ENCODE peak calls at places on chromosomes 5 and 9, in four cellular contexts. O is tibial nerve, Z is PC-3, A is lower lobe of right lung. N is an unnamed sample.

GRCh38 chr9:33300546-33300945 is 10.2 kb downstream of the NFX1 start:
- DNase-seq in O (no peak), Z (no peak), A (no peak), N (no peak)

GRCh38 chr5:44389410-44389879 is at the start of gene FGF10:
- DNase-seq in Z (no peak), A (peak; percentile 47), O (peak; percentile 22), N (peak; percentile 88)

GRCh38 chr5:174532453-174533126 is 191.8 kb upstream of the MSX2 start:
- DNase-seq in Z (peak; percentile 92), A (peak; percentile 85), O (peak; percentile 41), N (peak; percentile 99)

GRCh38 chr5:171310816-171311697 is 2.0 kb downstream of the TLX3 start:
- DNase-seq in O (no peak), Z (peak; percentile 50), A (no peak), N (peak; percentile 73)

GRCh38 chr9:83424831-83425230 is 113.4 kb downstream of the FRMD3 start:
- DNase-seq in Z (no peak), A (no peak), O (no peak), N (no peak)

GRCh38 chr5:32505718-32506117 is 61.2 kb upstream of the ZFR start:
- DNase-seq in A (no peak), O (no peak), Z (no peak), N (no peak)

GRCh38 chr5:24621809-24622208 is 23.0 kb downstream of the CDH10 start:
- DNase-seq in O (peak; percentile 59), A (no peak), Z (peak; percentile 40), N (peak; percentile 62)

GRCh38 chr5:24397601-24398000 is 247.2 kb downstream of the CDH10 start:
- DNase-seq in O (no peak), Z (no peak), A (no peak), N (peak; percentile 56)

GRCh38 chr5:106269252-106269843 is 1401.4 kb downstream of the EFNA5 start:
- DNase-seq in O (no peak), A (no peak), Z (peak; percentile 65), N (peak; percentile 50)

GRCh38 chr9:36802171-36802920 is 229.7 kb downstream of the MELK start:
- DNase-seq in Z (peak; percentile 17), A (no peak), O (peak; percentile 12), N (peak; percentile 18)

GRCh38 chr5:112574566-112574965 is 155.5 kb upstream of the EPB41L4A start:
- DNase-seq in A (no peak), Z (no peak), O (no peak), N (no peak)

GRCh38 chr9:78552802-78553201 is 255.9 kb downstream of the PSAT1 start:
- DNase-seq in O (no peak), Z (no peak), A (no peak), N (no peak)

GRCh38 chr5:58985311-58985710 is 402.4 kb downstream of the RAB3C start:
- DNase-seq in A (no peak), O (no peak), Z (no peak), N (no peak)

GRCh38 chr9:36132081-36132480 is 4.5 kb upstream of the GLIPR2 start:
- DNase-seq in O (no peak), A (no peak), Z (peak; percentile 71), N (no peak)

GRCh38 chr5:59543826-59544442 is 349.6 kb downstream of the PDE4D start:
- DNase-seq in Z (no peak), O (no peak), A (no peak), N (peak; percentile 44)

GRCh38 chr5:147310059-147310704 is 75.4 kb downstream of the STK32A start:
- DNase-seq in Z (peak; percentile 91), A (peak; percentile 82), O (peak; percentile 36), N (peak; percentile 33)

GRCh38 chr5:29203049-29203448 is 1990.4 kb upstream of the CDH6 start:
- DNase-seq in O (no peak), A (no peak), Z (no peak), N (no peak)

GRCh38 chr5:91706785-91707520 is 323.8 kb upstream of the ARRDC3 start:
- DNase-seq in A (no peak), O (no peak), Z (no peak), N (no peak)

GRCh38 chr9:112012026-112012902 is 115.7 kb downstream of the UGCG start:
- DNase-seq in O (peak; percentile 51), A (peak; percentile 52), Z (peak; percentile 90), N (no peak)

GRCh38 chr9:18920685-18921084 is 112.3 kb downstream of the SAXO1 start:
- DNase-seq in Z (no peak), A (no peak), O (no peak), N (no peak)

GRCh38 chr9:121999556-121999955 is 93.6 kb downstream of the TTLL11 start:
- DNase-seq in O (no peak), Z (no peak), A (no peak), N (no peak)

GRCh38 chr9:96391021-96391765 is 7.7 kb upstream of the SLC35D2 start:
- DNase-seq in O (no peak), A (no peak), Z (no peak), N (no peak)

GRCh38 chr9:9498846-9499245 is 1114.0 kb downstream of the PTPRD start:
- DNase-seq in Z (no peak), A (no peak), O (no peak), N (no peak)

GRCh38 chr9:28444637-28445036 is 871.4 kb upstream of the C9orf72 start:
- DNase-seq in O (no peak), Z (no peak), A (no peak), N (no peak)

GRCh38 chr9:134243778-134244467 is 79.6 kb upstream of the RNU6ATAC start:
- DNase-seq in Z (no peak), A (peak; percentile 74), O (peak; percentile 43), N (no peak)

GRCh38 chr5:6713274-6714181 is at the start of gene TENT4A:
- DNase-seq in A (peak; percentile 76), Z (peak; percentile 32), O (no peak), N (no peak)

GRCh38 chr5:125413861-125414260 is 667.4 kb upstream of the ZNF608 start:
- DNase-seq in A (no peak), Z (no peak), O (no peak), N (peak; percentile 18)

GRCh38 chr5:125410501-125411162 is 664.2 kb upstream of the ZNF608 start:
- DNase-seq in Z (peak; percentile 46), A (no peak), O (no peak), N (no peak)

GRCh38 chr5:125412561-125413535 is 666.4 kb upstream of the ZNF608 start:
- DNase-seq in Z (peak; percentile 56), O (peak; percentile 10), A (peak; percentile 67), N (peak; percentile 96)

GRCh38 chr5:125411163-125412050 is 665.0 kb upstream of the ZNF608 start:
- DNase-seq in O (no peak), Z (no peak), A (no peak), N (peak; percentile 52)

GRCh38 chr5:125412051-125412560 is 665.7 kb upstream of the ZNF608 start:
- DNase-seq in A (no peak), Z (peak; percentile 64), O (no peak), N (peak; percentile 81)
- H3K4me1 ChIP-seq in A (peaks cover 37% of the 10 kb centered on the region), Z (peaks cover 59% of the 10 kb centered on the region), O (peaks cover 26% of the 10 kb centered on the region), N (peaks cover 6% of the 10 kb centered on the region)

DNA sequence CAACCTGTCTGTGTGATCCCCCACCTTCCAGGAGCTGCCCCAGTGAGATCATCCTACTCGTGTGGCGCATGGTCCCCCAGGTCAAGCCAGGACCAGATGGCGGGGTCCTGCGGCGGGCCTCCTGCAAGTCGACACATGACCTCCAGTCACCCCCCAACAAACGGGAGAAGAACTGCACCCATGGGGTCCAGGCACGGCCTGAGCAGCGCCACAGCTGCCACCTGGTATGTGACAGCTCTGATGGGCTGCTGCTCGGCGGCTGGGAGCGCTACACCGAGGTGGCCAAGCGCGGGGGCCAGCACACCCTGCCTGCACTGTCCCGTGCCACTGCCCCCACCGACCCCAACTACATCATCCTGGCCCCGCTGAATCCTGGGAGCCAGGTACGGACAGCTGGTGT is 43.7 kb downstream of the RGS3 start:
- DNase-seq in Z (no peak), O (no peak), A (no peak), N (no peak)
- H3K4me1 ChIP-seq in Z (peaks cover 5% of the 10 kb centered on the region), O (peaks cover 5% of the 10 kb centered on the region), A (peaks cover 22% of the 10 kb centered on the region), N (no peaks in the 10 kb centered on the region)

DNA sequence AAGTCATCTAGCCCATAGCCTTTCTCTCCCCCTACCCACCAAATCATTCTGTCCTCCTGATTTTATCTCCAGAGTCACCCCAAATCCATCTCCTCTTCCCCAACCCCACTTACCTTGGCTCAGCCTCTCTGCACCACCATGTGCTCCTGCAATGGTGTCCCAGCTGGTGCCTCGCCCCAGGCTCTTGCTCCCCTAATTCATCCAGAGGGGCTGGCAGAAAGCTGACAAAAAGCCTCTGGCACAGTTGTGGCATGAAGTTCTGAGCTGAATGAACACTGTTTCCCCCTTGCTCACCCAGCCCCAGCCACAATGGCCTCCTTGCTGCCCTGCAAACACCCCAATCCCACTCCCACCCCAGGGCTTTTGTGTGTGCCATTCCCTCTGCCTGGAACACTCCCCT is 10.2 kb downstream of the RETREG1 start:
- DNase-seq in Z (no peak), O (no peak), A (no peak), N (no peak)
- H3K4me1 ChIP-seq in Z (no peaks in the 10 kb centered on the region), O (no peaks in the 10 kb centered on the region), A (no peaks in the 10 kb centered on the region), N (no peaks in the 10 kb centered on the region)

DNA sequence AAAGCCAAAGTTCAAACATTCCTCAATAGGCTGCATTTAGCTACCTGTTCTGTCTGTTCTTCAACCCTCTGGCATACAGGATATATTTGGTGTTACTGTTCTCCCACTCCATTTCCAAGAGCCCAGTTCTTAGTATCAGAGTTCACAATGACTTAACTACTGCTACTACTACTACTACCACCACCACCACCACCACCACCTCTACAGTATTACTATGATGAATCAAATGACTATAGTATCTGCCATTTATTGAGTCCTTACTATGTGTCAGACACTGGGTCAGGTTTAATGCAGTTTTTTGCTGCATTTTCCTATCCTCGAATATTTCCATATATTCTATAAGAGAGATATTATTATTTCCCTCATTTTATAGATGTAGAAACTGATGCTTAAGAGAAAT is 937 bp upstream of the CD180 start:
- DNase-seq in O (no peak), Z (no peak), A (no peak), N (no peak)
- H3K4me1 ChIP-seq in O (peaks cover 4% of the 10 kb centered on the region), Z (peaks cover 6% of the 10 kb centered on the region), A (peaks cover 31% of the 10 kb centered on the region), N (no peaks in the 10 kb centered on the region)

GRCh38 chr5:123803359-123803758 is 291.4 kb downstream of the CSNK1G3 start:
- DNase-seq in O (no peak), Z (no peak), A (no peak), N (no peak)

GRCh38 chr5:123806644-123807043 is 294.7 kb downstream of the CSNK1G3 start:
- DNase-seq in A (no peak), Z (no peak), O (no peak), N (no peak)

GRCh38 chr5:123807177-123807900 is 295.4 kb downstream of the CSNK1G3 start:
- DNase-seq in O (no peak), Z (peak; percentile 45), A (no peak), N (peak; percentile 66)

GRCh38 chr5:123802298-123802951 is 290.4 kb downstream of the CSNK1G3 start:
- DNase-seq in Z (no peak), O (no peak), A (no peak), N (peak; percentile 98)

GRCh38 chr5:123805300-123805699 is 293.3 kb downstream of the CSNK1G3 start:
- DNase-seq in Z (no peak), O (no peak), A (no peak), N (no peak)
- H3K4me1 ChIP-seq in Z (peaks cover 4% of the 10 kb centered on the region), O (peaks cover 18% of the 10 kb centered on the region), A (peaks cover 9% of the 10 kb centered on the region), N (peaks cover 22% of the 10 kb centered on the region)

GRCh38 chr5:72555871-72556270 is 48.7 kb upstream of the ZNF366 start:
- DNase-seq in Z (no peak), O (no peak), A (no peak), N (peak; percentile 56)
- H3K4me1 ChIP-seq in Z (peaks cover 17% of the 10 kb centered on the region), O (peaks cover 14% of the 10 kb centered on the region), A (peaks cover 23% of the 10 kb centered on the region), N (peaks cover 5% of the 10 kb centered on the region)